ENCODE peak calls at places on chromosomes 3 and 15, in five cellular contexts. H, X, D, K and Y are unnamed samples.
A peak's percentile ranks its signal among the peaks of the same experiment; 100 is the strongest.

GRCh38 chr15:76118767-76119166 is 59.0 kb downstream of the TMEM266 start:
- DNase-seq in H (no peak), X (no peak), D (no peak), K (no peak), Y (no peak)

GRCh38 chr15:81357178-81357686 is 16.8 kb downstream of the TMC3 start:
- DNase-seq in H (no peak), X (no peak), D (no peak), K (no peak), Y (no peak)

GRCh38 chr3:100602506-100603444 is 6.6 kb upstream of the ADGRG7 start:
- DNase-seq in H (peak; percentile 9), X (no peak), D (peak; percentile 28), K (no peak), Y (no peak)

GRCh38 chr15:77526582-77527163 is 106.0 kb downstream of the HMG20A start:
- DNase-seq in H (no peak), X (no peak), D (no peak), K (peak; percentile 33), Y (no peak)

GRCh38 chr15:65305144-65305758 is 774 bp downstream of the RNU5B-1 start:
- DNase-seq in H (no peak), X (peak; percentile 99), D (no peak), K (no peak), Y (no peak)

GRCh38 chr15:69222002-69222474 is 61.6 kb downstream of the GLCE start:
- DNase-seq in H (no peak), X (no peak), D (no peak), K (no peak), Y (no peak)

GRCh38 chr3:11145888-11146287 is 8.4 kb upstream of the HRH1 start:
- DNase-seq in H (peak; percentile 44), X (peak; percentile 85), D (peak; percentile 91), K (no peak), Y (peak; percentile 53)

GRCh38 chr3:183698760-183699159 is 1.2 kb downstream of the YEATS2 start:
- DNase-seq in H (no peak), X (peak; percentile 8), D (peak; percentile 38), K (no peak), Y (peak; percentile 33)

GRCh38 chr3:8663177-8664061 is 18.8 kb upstream of the SSUH2 start:
- DNase-seq in H (no peak), X (peak; percentile 38), D (peak; percentile 74), K (no peak), Y (peak; percentile 88)

GRCh38 chr15:35874260-35874905 is 328.4 kb upstream of the DPH6 start:
- DNase-seq in H (peak; percentile 68), X (peak; percentile 60), D (peak; percentile 73), K (no peak), Y (peak; percentile 44)

GRCh38 chr15:44028349-44028748 is 166.7 kb downstream of the FRMD5 start:
- DNase-seq in H (no peak), X (no peak), D (no peak), K (no peak), Y (no peak)

GRCh38 chr3:80384811-80385210 is 617.0 kb upstream of the ROBO1 start:
- DNase-seq in H (no peak), X (no peak), D (no peak), K (no peak), Y (no peak)

GRCh38 chr15:63902671-63903035 is 68.9 kb upstream of the HERC1 start:
- DNase-seq in H (no peak), X (no peak), D (no peak), K (no peak), Y (no peak)

GRCh38 chr3:5298453-5298852 is 110.9 kb downstream of the EDEM1 start:
- DNase-seq in H (no peak), X (no peak), D (no peak), K (no peak), Y (no peak)

GRCh38 chr15:35548435-35548834 is 2.5 kb upstream of the DPH6 start:
- DNase-seq in H (no peak), X (no peak), D (no peak), K (no peak), Y (no peak)